ENCODE peak calls at places on chromosomes 7 and 10, in nine cellular contexts. L is EL, D is chondrocyte, W is esophagus squamous epithelium, X is brain microvascular endothelial cell, Z is naive B cell, H is ovary, C is substantia nigra, I is dorsolateral prefrontal cortex. Y is an unnamed sample.

GRCh38 chr7:135620980-135621850 is 41.1 kb upstream of the STMP1 start:
- DNase-seq in L (peak; percentile 84), D (no peak), W (no peak), X (peak; percentile 89), Z (peak; percentile 28), H (peak; percentile 62), C (no peak), I (no peak), Y (peak; percentile 76)

GRCh38 chr7:43872401-43873165 is 3.3 kb upstream of the MRPS24 start:
- DNase-seq in L (peak; percentile 90), D (no peak), W (no peak), X (peak; percentile 76), Z (no peak), H (peak; percentile 59), C (no peak), I (peak; percentile 72), Y (no peak)

GRCh38 chr7:43764039-43764789 is 5.7 kb downstream of the BLVRA start:
- DNase-seq in L (no peak), D (no peak), W (no peak), X (peak; percentile 27), Z (peak; percentile 11), H (peak; percentile 49), C (no peak), I (no peak), Y (no peak)

GRCh38 chr10:129057856-129058663 is 409.0 kb upstream of the MGMT start:
- DNase-seq in L (no peak), D (no peak), W (no peak), X (no peak), Z (no peak), H (no peak), C (no peak), I (no peak), Y (no peak)

GRCh38 chr7:77415822-77416620 is at the start of gene GSAP:
- DNase-seq in L (peak; percentile 53), D (no peak), W (no peak), X (no peak), Z (peak; percentile 75), H (peak; percentile 47), C (peak; percentile 51), I (peak; percentile 59), Y (peak; percentile 74)

GRCh38 chr7:127810691-127811660 is 159.0 kb downstream of the SND1 start:
- DNase-seq in L (no peak), D (no peak), W (no peak), X (no peak), Z (no peak), H (no peak), C (no peak), I (no peak), Y (no peak)

GRCh38 chr10:21184216-21184615 is 287.1 kb upstream of the NEBL start:
- DNase-seq in L (peak; percentile 19), D (no peak), W (no peak), X (peak; percentile 52), Z (no peak), H (no peak), C (no peak), I (no peak), Y (no peak)

GRCh38 chr7:158495256-158495655 is 92.4 kb downstream of the PTPRN2 start:
- DNase-seq in L (no peak), D (no peak), W (no peak), X (no peak), Z (no peak), H (no peak), C (no peak), I (no peak), Y (no peak)

GRCh38 chr10:48946891-48947500 is 7.4 kb upstream of the LRRC18 start:
- DNase-seq in L (no peak), D (no peak), W (no peak), X (no peak), Z (no peak), H (no peak), C (no peak), I (no peak), Y (peak; percentile 37)

GRCh38 chr7:135601182-135601581 is 43.5 kb downstream of the NUP205 start:
- DNase-seq in L (no peak), D (no peak), W (no peak), X (no peak), Z (no peak), H (no peak), C (no peak), I (no peak), Y (no peak)

GRCh38 chr7:83142365-83142764 is 20.3 kb downstream of the PCLO start:
- DNase-seq in L (no peak), D (no peak), W (no peak), X (no peak), Z (no peak), H (no peak), C (no peak), I (no peak), Y (no peak)

GRCh38 chr7:80942261-80943041 is 23.6 kb upstream of the SEMA3C start:
- DNase-seq in L (peak; percentile 98), D (no peak), W (no peak), X (peak; percentile 97), Z (no peak), H (peak; percentile 40), C (no peak), I (no peak), Y (peak; percentile 99)

GRCh38 chr10:73522263-73522662 is 26.4 kb upstream of the PPP3CB start:
- DNase-seq in L (peak; percentile 40), D (no peak), W (no peak), X (no peak), Z (no peak), H (no peak), C (no peak), I (no peak), Y (no peak)

GRCh38 chr10:80784695-80785094 is 247.0 kb downstream of the SH2D4B start:
- DNase-seq in L (no peak), D (no peak), W (no peak), X (no peak), Z (no peak), H (no peak), C (no peak), I (no peak), Y (no peak)

GRCh38 chr7:13725591-13725990 is 263.9 kb downstream of the ETV1 start:
- DNase-seq in L (no peak), D (no peak), W (no peak), X (no peak), Z (no peak), H (no peak), C (no peak), I (no peak), Y (no peak)

GRCh38 chr10:43667736-43668371 is 19.2 kb upstream of the ZNF32 start:
- DNase-seq in L (no peak), D (no peak), W (no peak), X (no peak), Z (no peak), H (no peak), C (no peak), I (no peak), Y (peak; percentile 53)

GRCh38 chr10:132419631-132420468 is 22.9 kb downstream of the PWWP2B start:
- DNase-seq in L (no peak), D (no peak), W (no peak), X (no peak), Z (no peak), H (no peak), C (no peak), I (no peak), Y (no peak)

GRCh38 chr7:116327751-116328150 is 117.4 kb downstream of the TES start:
- DNase-seq in L (peak; percentile 98), D (no peak), W (no peak), X (peak; percentile 98), Z (no peak), H (no peak), C (no peak), I (no peak), Y (peak; percentile 4)

GRCh38 chr7:77580762-77581350 is 43.8 kb downstream of the PTPN12 start:
- DNase-seq in L (no peak), D (no peak), W (no peak), X (peak; percentile 17), Z (no peak), H (no peak), C (no peak), I (no peak), Y (no peak)

GRCh38 chr7:126529254-126529653 is 723.5 kb downstream of the GRM8 start:
- DNase-seq in L (no peak), D (no peak), W (no peak), X (no peak), Z (no peak), H (no peak), C (no peak), I (no peak), Y (no peak)

GRCh38 chr7:12297709-12298108 is 86.6 kb downstream of the TMEM106B start:
- DNase-seq in L (no peak), D (no peak), W (no peak), X (no peak), Z (no peak), H (no peak), C (no peak), I (no peak), Y (no peak)

GRCh38 chr7:112763996-112764395 is 26.2 kb downstream of the TMEM168 start:
- DNase-seq in L (no peak), D (no peak), W (no peak), X (no peak), Z (no peak), H (no peak), C (no peak), I (no peak), Y (no peak)